ENCODE peak calls at places on chromosome 1, in four cellular contexts. N is cardiac muscle cell, V is uterus, F is left ventricle myocardium inferior. Z is an unnamed sample. For H3K4me1, the result is how much of the 10 kb centered on the place peaks cover.

GRCh38 chr1:53076165-53076564 is 14.2 kb downstream of the PODN start:
- DNase-seq in V (no peak), F (peak), N (no peak), Z (no peak)

GRCh38 chr1:115437146-115437639 is 99.1 kb upstream of the NGF start:
- DNase-seq in F (no peak), V (no peak), N (no peak), Z (no peak)

GRCh38 chr1:147390185-147390542 is 147.7 kb downstream of the CHD1L start:
- DNase-seq in V (no peak), N (no peak), F (no peak), Z (no peak)

GRCh38 chr1:30839827-30840359 is 68.7 kb downstream of the SDC3 start:
- DNase-seq in F (no peak), N (no peak), V (no peak), Z (no peak)

GRCh38 chr1:232059726-232060360 is 433.3 kb downstream of the DISC1 start:
- DNase-seq in N (no peak), V (no peak), F (no peak), Z (no peak)

GRCh38 chr1:205971082-205971481 is 27.8 kb upstream of the SLC26A9 start:
- DNase-seq in N (no peak), F (no peak), V (no peak), Z (no peak)

GRCh38 chr1:218346391-218347204 is 1.5 kb downstream of the TGFB2 start:
- DNase-seq in V (peak), N (peak), F (no peak), Z (no peak)

GRCh38 chr1:7896994-7897393 is 43.6 kb downstream of the TNFRSF9 start:
- DNase-seq in F (no peak), N (no peak), V (no peak), Z (no peak)

GRCh38 chr1:32758795-32759430 is 56.3 kb upstream of the SYNC start:
- DNase-seq in V (no peak), F (no peak), N (no peak), Z (no peak)

GRCh38 chr1:32758177-32758794 is 55.7 kb upstream of the SYNC start:
- DNase-seq in V (no peak), F (no peak), N (no peak), Z (no peak)

GRCh38 chr1:32759997-32760623 is 57.0 kb downstream of the YARS1 start:
- DNase-seq in V (peak), F (no peak), N (peak), Z (peak)

GRCh38 chr1:32761253-32761877 is 55.8 kb downstream of the YARS1 start:
- DNase-seq in N (peak), V (peak), F (no peak), Z (peak)

DNA sequence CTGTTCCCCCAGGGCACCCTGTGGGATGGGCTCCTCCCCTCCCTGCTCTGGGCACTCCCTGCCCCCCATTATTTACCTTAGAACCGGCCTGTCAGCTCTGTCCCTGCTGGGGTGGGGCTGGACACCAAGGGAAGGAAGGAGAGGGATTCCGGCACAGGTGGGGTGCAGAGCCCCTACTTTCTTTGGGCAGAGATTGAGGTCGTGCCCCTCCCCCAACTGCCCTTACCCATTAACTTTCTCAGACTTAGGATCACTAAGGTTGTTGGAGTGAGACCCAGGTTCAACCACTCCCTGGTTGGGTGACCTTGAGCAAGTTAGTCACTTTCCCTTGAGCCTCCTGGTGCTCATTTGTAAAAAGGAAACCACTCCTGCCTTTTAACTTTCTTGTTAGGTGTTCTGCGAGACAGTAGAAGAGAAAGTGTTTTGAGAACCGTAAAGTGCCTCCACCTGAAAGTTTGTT is 57.0 kb upstream of the SYNC start:
- DNase-seq in N (no peak), V (no peak), F (no peak), Z (peak)
- H3K4me3 ChIP-seq in N (no peak), V (no peak), F (no peak), Z (no peak)

GRCh38 chr1:56550132-56550531 is 29.2 kb downstream of the PLPP3 start:
- DNase-seq in N (no peak), V (no peak), F (no peak), Z (no peak)
- H3K4me1 ChIP-seq in N (under half), V (under half), F (half or more), Z (under half)

GRCh38 chr1:100721502-100722205 is 2.1 kb downstream of the VCAM1 start:
- DNase-seq in F (no peak), V (peak), N (peak), Z (peak)
- H3K4me3 ChIP-seq in F (peak), V (peak), N (peak), Z (no peak)

GRCh38 chr1:201556841-201557571 is 18.1 kb downstream of the NAV1 start:
- DNase-seq in F (no peak), V (no peak), N (peak), Z (no peak)

GRCh38 chr1:201554789-201555592 is 16.1 kb downstream of the NAV1 start:
- DNase-seq in V (no peak), N (no peak), F (no peak), Z (no peak)

GRCh38 chr1:201554167-201554600 is 15.3 kb downstream of the NAV1 start:
- DNase-seq in V (no peak), N (no peak), F (no peak), Z (no peak)

GRCh38 chr1:201553496-201554166 is 14.7 kb downstream of the NAV1 start:
- DNase-seq in F (no peak), V (no peak), N (no peak), Z (no peak)

GRCh38 chr1:201555593-201555945 is 16.6 kb downstream of the NAV1 start:
- DNase-seq in F (no peak), V (no peak), N (no peak), Z (no peak)
- H3K4me1 ChIP-seq in F (half or more), V (under half), N (under half), Z (under half)

GRCh38 chr1:120179420-120180348 is 3.4 kb upstream of the SEC22B start:
- DNase-seq in F (no peak), V (peak), N (peak), Z (no peak)
- H3K4me3 ChIP-seq in F (peak), V (peak), N (no peak), Z (no peak)